ENCODE peak calls at places on chromosomes 3 and 15, in four cellular contexts. E, D, M and K are unnamed samples.

GRCh38 chr15:101044625-101045235 is 125.6 kb downstream of the LRRK1 start:
- DNase-seq in E (no peak), D (no peak), M (no peak), K (no peak)

GRCh38 chr3:123447749-123448502 is 964 bp downstream of the ADCY5 start:
- DNase-seq in E (no peak), D (no peak), M (peak), K (no peak)

GRCh38 chr3:39150803-39151631 is 2.4 kb downstream of the CSRNP1 start:
- DNase-seq in E (no peak), D (no peak), M (no peak), K (peak)

GRCh38 chr15:77064539-77065308 is 6.2 kb downstream of the TSPAN3 start:
- DNase-seq in E (no peak), D (no peak), M (no peak), K (no peak)

GRCh38 chr15:40240619-40241304 is 1.9 kb downstream of the PAK6 start:
- DNase-seq in E (no peak), D (no peak), M (no peak), K (no peak)

GRCh38 chr3:142418926-142419592 is 28.8 kb downstream of the XRN1 start:
- DNase-seq in E (no peak), D (no peak), M (no peak), K (no peak)

GRCh38 chr15:70509282-70510272 is 253.8 kb downstream of the UACA start:
- DNase-seq in E (no peak), D (no peak), M (no peak), K (no peak)

GRCh38 chr15:62362608-62363007 is 197.5 kb upstream of the C2CD4B start:
- DNase-seq in E (no peak), D (no peak), M (no peak), K (no peak)

GRCh38 chr3:23376516-23377248 is 173.6 kb downstream of the UBE2E2 start:
- DNase-seq in E (no peak), D (no peak), M (no peak), K (no peak)

GRCh38 chr3:51434746-51435323 is 43.8 kb downstream of the RBM15B start:
- DNase-seq in E (no peak), D (peak), M (peak), K (no peak)

GRCh38 chr3:60585918-60586317 is 665.3 kb downstream of the FHIT start:
- DNase-seq in E (no peak), D (no peak), M (no peak), K (no peak)

GRCh38 chr3:108486910-108487309 is 23.5 kb downstream of the MYH15 start:
- DNase-seq in E (no peak), D (no peak), M (no peak), K (peak)

GRCh38 chr3:120147072-120147871 is 53.0 kb upstream of the GSK3B start:
- DNase-seq in E (no peak), D (peak), M (no peak), K (no peak)

GRCh38 chr3:42690766-42691680 is 5.7 kb downstream of the KLHL40 start:
- DNase-seq in E (no peak), D (no peak), M (no peak), K (no peak)

GRCh38 chr3:197103766-197104165 is 74.1 kb upstream of the MELTF start:
- DNase-seq in E (no peak), D (no peak), M (no peak), K (no peak)

GRCh38 chr15:98417346-98417745 is 231.0 kb upstream of the IGF1R start:
- DNase-seq in E (no peak), D (no peak), M (no peak), K (no peak)

GRCh38 chr15:98651581-98652220 is 3.4 kb downstream of the IGF1R start:
- DNase-seq in E (no peak), D (no peak), M (no peak), K (no peak)

GRCh38 chr15:33083232-33084006 is 111.1 kb downstream of the FMN1 start:
- DNase-seq in E (no peak), D (no peak), M (no peak), K (no peak)

GRCh38 chr3:62529230-62529629 is 155.9 kb upstream of the FEZF2 start:
- DNase-seq in E (no peak), D (no peak), M (no peak), K (no peak)